ENCODE peak calls at places on chromosomes 11 and 22, in nine cellular contexts. Y, J, R, Z, P, W, V, X and K are unnamed samples.

GRCh38 chr11:17415523-17416104 is 27.2 kb upstream of the KCNJ11 start:
- DNase-seq in Y (no peak), J (no peak), R (no peak), Z (peak; percentile 65), P (no peak), W (no peak), V (no peak), X (no peak), K (no peak)

GRCh38 chr22:23179381-23180294 is 671 bp upstream of the BCR start:
- DNase-seq in Y (no peak), J (peak; percentile 44), R (peak; percentile 77), Z (peak; percentile 24), P (no peak), W (no peak), V (peak; percentile 21), X (peak; percentile 64), K (peak; percentile 55)

GRCh38 chr11:122108192-122108799 is 7.7 kb downstream of the BLID start:
- DNase-seq in Y (no peak), J (no peak), R (peak; percentile 79), Z (no peak), P (peak; percentile 61), W (no peak), V (no peak), X (no peak), K (peak; percentile 49)

GRCh38 chr11:19919050-19919561 is 206.5 kb downstream of the NAV2 start:
- DNase-seq in Y (no peak), J (peak; percentile 65), R (no peak), Z (peak; percentile 41), P (no peak), W (no peak), V (peak; percentile 46), X (peak; percentile 80), K (peak; percentile 89)

GRCh38 chr22:49238181-49239141 is 589.2 kb downstream of the BRD1 start:
- DNase-seq in Y (no peak), J (no peak), R (no peak), Z (no peak), P (no peak), W (no peak), V (no peak), X (no peak), K (no peak)

GRCh38 chr11:18358646-18359045 is 35.7 kb upstream of the LDHA start:
- DNase-seq in Y (no peak), J (no peak), R (no peak), Z (no peak), P (no peak), W (no peak), V (no peak), X (no peak), K (no peak)

GRCh38 chr11:1225386-1226225 is 2.7 kb downstream of the MUC5B start:
- DNase-seq in Y (peak; percentile 10), J (no peak), R (no peak), Z (peak; percentile 16), P (no peak), W (no peak), V (no peak), X (peak; percentile 17), K (no peak)

GRCh38 chr11:64810891-64811272 is 531 bp upstream of the MEN1 start:
- DNase-seq in Y (peak; percentile 75), J (peak; percentile 32), R (no peak), Z (no peak), P (no peak), W (peak; percentile 74), V (no peak), X (no peak), K (peak; percentile 22)

GRCh38 chr22:47204002-47204979 is 441.8 kb downstream of the TBC1D22A start:
- DNase-seq in Y (no peak), J (peak; percentile 22), R (no peak), Z (no peak), P (no peak), W (peak; percentile 10), V (no peak), X (no peak), K (no peak)

GRCh38 chr11:19398772-19399542 is 158.2 kb upstream of the E2F8 start:
- DNase-seq in Y (no peak), J (peak; percentile 33), R (no peak), Z (no peak), P (no peak), W (no peak), V (no peak), X (no peak), K (peak; percentile 38)

GRCh38 chr11:19660076-19660475 is 52.6 kb upstream of the NAV2 start:
- DNase-seq in Y (no peak), J (no peak), R (no peak), Z (no peak), P (no peak), W (no peak), V (no peak), X (peak; percentile 69), K (peak; percentile 78)

GRCh38 chr22:50518628-50519027 is 6.8 kb downstream of the SCO2 start:
- DNase-seq in Y (no peak), J (no peak), R (no peak), Z (no peak), P (no peak), W (no peak), V (no peak), X (no peak), K (no peak)

GRCh38 chr11:123640677-123641494 is 13.5 kb downstream of the SCN3B start:
- DNase-seq in Y (peak; percentile 36), J (peak; percentile 53), R (peak; percentile 80), Z (peak; percentile 29), P (peak; percentile 61), W (no peak), V (no peak), X (peak; percentile 28), K (peak; percentile 44)

GRCh38 chr22:26646158-26646557 is 11.2 kb upstream of the MIAT start:
- DNase-seq in Y (no peak), J (no peak), R (no peak), Z (no peak), P (no peak), W (no peak), V (no peak), X (no peak), K (no peak)

GRCh38 chr22:26648011-26648497 is 9.3 kb upstream of the MIAT start:
- DNase-seq in Y (peak; percentile 59), J (no peak), R (no peak), Z (no peak), P (peak; percentile 81), W (peak; percentile 38), V (no peak), X (peak; percentile 26), K (no peak)

GRCh38 chr22:26643368-26644100 is 13.9 kb upstream of the MIAT start:
- DNase-seq in Y (peak; percentile 32), J (no peak), R (no peak), Z (no peak), P (no peak), W (no peak), V (no peak), X (no peak), K (no peak)

GRCh38 chr22:26642465-26643367 is 14.7 kb upstream of the MIAT start:
- DNase-seq in Y (peak; percentile 76), J (peak; percentile 39), R (peak; percentile 46), Z (peak; percentile 32), P (no peak), W (peak; percentile 68), V (no peak), X (peak; percentile 40), K (peak; percentile 4)
- H3K4me1 ChIP-seq in Y (peaks cover 69% of the 10 kb centered on the region), J (peaks cover 15% of the 10 kb centered on the region), R (peaks cover 23% of the 10 kb centered on the region), Z (peaks cover 25% of the 10 kb centered on the region), P (peaks cover 75% of the 10 kb centered on the region), W (no peaks in the 10 kb centered on the region), V (peaks cover 6% of the 10 kb centered on the region), X (peaks cover 4% of the 10 kb centered on the region), K (peaks cover 4% of the 10 kb centered on the region)

DNA sequence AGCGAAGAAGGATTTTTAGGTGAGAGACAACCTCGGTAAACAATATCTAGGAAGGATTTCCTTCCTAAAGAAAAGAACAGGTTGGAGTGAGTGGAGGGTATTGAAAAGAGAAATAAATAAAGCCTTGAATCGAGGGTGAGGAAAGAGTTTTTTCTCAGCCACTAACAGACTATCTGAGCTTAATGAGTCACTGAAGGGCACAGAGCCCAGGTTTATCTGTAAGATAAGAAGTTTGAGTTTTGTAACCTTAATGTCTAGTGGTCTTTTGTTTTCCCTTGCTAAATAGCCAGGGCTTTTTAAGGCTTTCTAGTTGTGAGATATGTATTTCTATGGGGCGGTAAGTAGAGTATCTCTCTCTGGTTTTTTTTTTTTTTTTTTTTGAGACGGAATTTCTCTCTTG is 394.5 kb upstream of the KIRREL3 start:
- DNase-seq in Y (no peak), J (no peak), R (no peak), Z (no peak), P (no peak), W (no peak), V (no peak), X (no peak), K (no peak)
- H3K27ac ChIP-seq in Y (no peak overlapping the region), J (no peak overlapping the region), R (no peak overlapping the region), Z (no peak overlapping the region), P (no peak overlapping the region), W (no peak overlapping the region), V (no peak overlapping the region), X (no peak overlapping the region), K (no peak overlapping the region)

GRCh38 chr11:111945198-111945597 is 8.1 kb downstream of the DIXDC1 start:
- DNase-seq in Y (no peak), J (no peak), R (no peak), Z (no peak), P (no peak), W (no peak), V (no peak), X (no peak), K (peak; percentile 38)

GRCh38 chr11:111944139-111944538 is 7.0 kb downstream of the DIXDC1 start:
- DNase-seq in Y (no peak), J (no peak), R (no peak), Z (no peak), P (no peak), W (no peak), V (no peak), X (no peak), K (no peak)

GRCh38 chr11:111944651-111945051 is 7.5 kb downstream of the DIXDC1 start:
- DNase-seq in Y (no peak), J (no peak), R (no peak), Z (no peak), P (no peak), W (no peak), V (no peak), X (no peak), K (no peak)

GRCh38 chr11:111941963-111942362 is 4.8 kb downstream of the DIXDC1 start:
- DNase-seq in Y (no peak), J (no peak), R (no peak), Z (peak; percentile 51), P (no peak), W (no peak), V (no peak), X (no peak), K (no peak)

DNA sequence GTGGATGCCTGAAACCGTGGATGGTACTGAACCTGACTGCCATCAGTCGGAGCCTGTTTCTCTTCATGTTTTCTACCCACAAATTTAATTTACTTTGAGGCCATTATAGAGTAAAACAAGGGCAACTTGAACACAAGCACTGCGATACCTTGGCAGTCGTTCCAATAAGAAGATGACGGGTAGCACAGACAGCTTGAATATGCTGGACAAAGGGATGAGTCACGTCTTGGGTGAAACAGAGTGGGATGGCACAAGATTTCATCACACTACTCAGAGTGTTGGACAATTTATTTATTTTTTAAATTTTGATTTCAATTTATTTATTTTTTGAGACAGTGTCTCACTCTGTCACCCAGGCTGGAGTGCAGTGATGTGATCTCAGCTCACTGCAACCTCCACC is 5.7 kb downstream of the DIXDC1 start:
- DNase-seq in Y (no peak), J (no peak), R (no peak), Z (no peak), P (no peak), W (no peak), V (no peak), X (no peak), K (no peak)
- H3K4me1 ChIP-seq in Y (peaks cover 22% of the 10 kb centered on the region), J (peaks cover 63% of the 10 kb centered on the region), R (peaks cover 14% of the 10 kb centered on the region), Z (peaks cover 77% of the 10 kb centered on the region), P (peaks cover 10% of the 10 kb centered on the region), W (no peaks in the 10 kb centered on the region), V (peaks cover 24% of the 10 kb centered on the region), X (peaks cover 26% of the 10 kb centered on the region), K (peaks cover 50% of the 10 kb centered on the region)

GRCh38 chr11:11171854-11172253 is 181.2 kb downstream of the CSNK2A3 start:
- DNase-seq in Y (peak; percentile 56), J (no peak), R (peak; percentile 63), Z (no peak), P (no peak), W (no peak), V (no peak), X (no peak), K (no peak)
- H3K27ac ChIP-seq in Y (no peak overlapping the region), J (peak overlapping the region; percentile 36), R (no peak overlapping the region), Z (no peak overlapping the region), P (no peak overlapping the region), W (no peak overlapping the region), V (no peak overlapping the region), X (no peak overlapping the region), K (no peak overlapping the region)